ENCODE peak calls at places on chromosome 18, in six cellular contexts. One of them, this sample, is unnamed. For H3K4me1, the result is how much of the 10 kb centered on the place peaks cover.

GRCh38 chr18:62420513-62421209 is 95.6 kb downstream of the TNFRSF11A start:
- DNase-seq in IMR-90: peak
- DNase-seq in Peyer's patch: peak
- DNase-seq in body of pancreas: no peak
- DNase-seq in GM12878: peak
- DNase-seq in upper lobe of left lung: no peak
- DNase-seq in this sample: no peak

GRCh38 chr18:11259421-11259820 is 110.1 kb upstream of the PIEZO2 start:
- DNase-seq in GM12878: no peak
- DNase-seq in body of pancreas: no peak
- DNase-seq in upper lobe of left lung: no peak
- DNase-seq in Peyer's patch: peak
- DNase-seq in IMR-90: no peak
- DNase-seq in this sample: peak

GRCh38 chr18:58934933-58935577 is 70.4 kb downstream of the ZNF532 start:
- DNase-seq in GM12878: no peak
- DNase-seq in IMR-90: no peak
- DNase-seq in upper lobe of left lung: no peak
- DNase-seq in Peyer's patch: no peak
- DNase-seq in body of pancreas: no peak
- DNase-seq in this sample: no peak

GRCh38 chr18:48952287-48953095 is 1.7 kb upstream of the SMAD7 start:
- DNase-seq in body of pancreas: peak
- DNase-seq in IMR-90: peak
- DNase-seq in Peyer's patch: peak
- DNase-seq in GM12878: no peak
- DNase-seq in upper lobe of left lung: peak
- DNase-seq in this sample: peak

GRCh38 chr18:31010601-31011000 is 31.9 kb downstream of the DSC3 start:
- DNase-seq in IMR-90: no peak
- DNase-seq in upper lobe of left lung: no peak
- DNase-seq in Peyer's patch: no peak
- DNase-seq in GM12878: no peak
- DNase-seq in body of pancreas: no peak
- DNase-seq in this sample: no peak

GRCh38 chr18:11224166-11224565 is 74.8 kb upstream of the PIEZO2 start:
- DNase-seq in GM12878: no peak
- DNase-seq in IMR-90: no peak
- DNase-seq in body of pancreas: no peak
- DNase-seq in Peyer's patch: no peak
- DNase-seq in upper lobe of left lung: no peak
- DNase-seq in this sample: no peak

GRCh38 chr18:58927659-58928058 is 63.0 kb downstream of the ZNF532 start:
- DNase-seq in body of pancreas: no peak
- DNase-seq in GM12878: no peak
- DNase-seq in IMR-90: no peak
- DNase-seq in Peyer's patch: no peak
- DNase-seq in upper lobe of left lung: no peak
- DNase-seq in this sample: no peak

GRCh38 chr18:9404565-9405060 is 70.0 kb downstream of the TWSG1 start:
- DNase-seq in upper lobe of left lung: peak
- DNase-seq in Peyer's patch: no peak
- DNase-seq in IMR-90: no peak
- DNase-seq in GM12878: no peak
- DNase-seq in body of pancreas: no peak
- DNase-seq in this sample: no peak

GRCh38 chr18:22663378-22663777 is 245.7 kb upstream of the CTAGE1 start:
- DNase-seq in GM12878: no peak
- DNase-seq in IMR-90: no peak
- DNase-seq in body of pancreas: no peak
- DNase-seq in Peyer's patch: no peak
- DNase-seq in upper lobe of left lung: no peak
- DNase-seq in this sample: no peak

GRCh38 chr18:59646228-59646945 is 50.8 kb downstream of the CCBE1 start:
- DNase-seq in upper lobe of left lung: no peak
- DNase-seq in GM12878: no peak
- DNase-seq in IMR-90: no peak
- DNase-seq in Peyer's patch: no peak
- DNase-seq in body of pancreas: no peak
- DNase-seq in this sample: no peak

GRCh38 chr18:36335476-36336279 is 38.2 kb downstream of the FHOD3 start:
- DNase-seq in upper lobe of left lung: no peak
- DNase-seq in body of pancreas: no peak
- DNase-seq in GM12878: no peak
- DNase-seq in Peyer's patch: no peak
- DNase-seq in IMR-90: no peak
- DNase-seq in this sample: no peak

GRCh38 chr18:78776151-78776550 is 203.5 kb upstream of the SALL3 start:
- DNase-seq in body of pancreas: no peak
- DNase-seq in Peyer's patch: peak
- DNase-seq in upper lobe of left lung: no peak
- DNase-seq in IMR-90: no peak
- DNase-seq in GM12878: no peak
- DNase-seq in this sample: no peak

GRCh38 chr18:987325-988186 is 82.9 kb downstream of the ADCYAP1 start:
- DNase-seq in IMR-90: no peak
- DNase-seq in GM12878: no peak
- DNase-seq in body of pancreas: no peak
- DNase-seq in Peyer's patch: no peak
- DNase-seq in upper lobe of left lung: no peak
- DNase-seq in this sample: no peak

GRCh38 chr18:66473882-66474281 is 130.0 kb downstream of the CDH19 start:
- DNase-seq in GM12878: no peak
- DNase-seq in Peyer's patch: no peak
- DNase-seq in IMR-90: no peak
- DNase-seq in body of pancreas: no peak
- DNase-seq in upper lobe of left lung: no peak
- DNase-seq in this sample: no peak

GRCh38 chr18:58611471-58612131 is 17.3 kb downstream of the ALPK2 start:
- DNase-seq in IMR-90: no peak
- DNase-seq in body of pancreas: no peak
- DNase-seq in GM12878: no peak
- DNase-seq in Peyer's patch: no peak
- DNase-seq in upper lobe of left lung: no peak
- DNase-seq in this sample: no peak

GRCh38 chr18:41073372-41073954 is 881.6 kb upstream of the PIK3C3 start:
- DNase-seq in GM12878: no peak
- DNase-seq in upper lobe of left lung: no peak
- DNase-seq in Peyer's patch: no peak
- DNase-seq in body of pancreas: no peak
- DNase-seq in IMR-90: peak
- DNase-seq in this sample: no peak

GRCh38 chr18:48675912-48676311 is 137.1 kb downstream of the CTIF start:
- DNase-seq in IMR-90: no peak
- DNase-seq in GM12878: no peak
- DNase-seq in Peyer's patch: peak
- DNase-seq in body of pancreas: no peak
- DNase-seq in upper lobe of left lung: peak
- DNase-seq in this sample: no peak

GRCh38 chr18:74397572-74397971 is 59.5 kb downstream of the DIPK1C start:
- DNase-seq in upper lobe of left lung: no peak
- DNase-seq in GM12878: no peak
- DNase-seq in IMR-90: no peak
- DNase-seq in Peyer's patch: peak
- DNase-seq in body of pancreas: no peak
- DNase-seq in this sample: no peak

GRCh38 chr18:74395630-74396251 is 61.4 kb downstream of the DIPK1C start:
- DNase-seq in GM12878: no peak
- DNase-seq in Peyer's patch: peak
- DNase-seq in upper lobe of left lung: no peak
- DNase-seq in body of pancreas: no peak
- DNase-seq in IMR-90: no peak
- DNase-seq in this sample: no peak

GRCh38 chr18:74396252-74397204 is 60.6 kb downstream of the DIPK1C start:
- DNase-seq in IMR-90: no peak
- DNase-seq in upper lobe of left lung: no peak
- DNase-seq in body of pancreas: no peak
- DNase-seq in GM12878: no peak
- DNase-seq in Peyer's patch: peak
- DNase-seq in this sample: no peak

GRCh38 chr18:74402806-74403433 is 54.2 kb downstream of the DIPK1C start:
- DNase-seq in GM12878: no peak
- DNase-seq in IMR-90: no peak
- DNase-seq in body of pancreas: no peak
- DNase-seq in upper lobe of left lung: no peak
- DNase-seq in Peyer's patch: peak
- DNase-seq in this sample: no peak

GRCh38 chr18:74399225-74399887 is 57.8 kb downstream of the DIPK1C start:
- DNase-seq in Peyer's patch: peak
- DNase-seq in body of pancreas: no peak
- DNase-seq in upper lobe of left lung: no peak
- DNase-seq in IMR-90: no peak
- DNase-seq in GM12878: no peak
- DNase-seq in this sample: peak
- H3K27ac ChIP-seq in Peyer's patch: no peak
- H3K27ac ChIP-seq in body of pancreas: no peak
- H3K27ac ChIP-seq in upper lobe of left lung: no peak
- H3K27ac ChIP-seq in IMR-90: no peak
- H3K27ac ChIP-seq in GM12878: no peak
- H3K27ac ChIP-seq in this sample: no peak

DNA sequence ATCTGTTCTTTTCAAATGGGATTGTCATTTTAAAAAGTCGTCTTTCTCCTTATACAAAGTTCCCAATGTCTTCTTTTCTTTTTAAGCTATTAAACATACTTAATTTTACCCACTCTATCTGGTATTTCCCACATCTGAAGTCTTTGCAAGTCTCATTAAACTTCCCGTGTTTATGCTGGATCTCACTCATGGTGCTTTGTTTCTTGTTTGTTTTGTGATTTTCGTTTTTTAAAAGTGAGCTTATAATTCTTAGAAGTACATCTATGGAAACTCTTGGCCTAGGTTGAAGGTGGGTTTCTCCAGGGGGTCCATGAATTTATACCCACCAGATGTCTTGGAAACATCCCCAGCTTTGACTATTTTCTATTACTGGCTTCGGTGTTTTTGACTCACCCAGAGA is 208.0 kb downstream of the FAM210A start:
- DNase-seq in IMR-90: no peak
- DNase-seq in GM12878: no peak
- DNase-seq in upper lobe of left lung: no peak
- DNase-seq in Peyer's patch: no peak
- DNase-seq in body of pancreas: no peak
- DNase-seq in this sample: no peak
- H3K4me1 ChIP-seq in IMR-90: under half
- H3K4me1 ChIP-seq in GM12878: under half
- H3K4me1 ChIP-seq in upper lobe of left lung: under half
- H3K4me1 ChIP-seq in Peyer's patch: under half
- H3K4me1 ChIP-seq in body of pancreas: under half
- H3K4me1 ChIP-seq in this sample: under half

GRCh38 chr18:2654105-2654827 is 1.3 kb upstream of the SMCHD1 start:
- DNase-seq in IMR-90: peak
- DNase-seq in Peyer's patch: no peak
- DNase-seq in body of pancreas: no peak
- DNase-seq in upper lobe of left lung: no peak
- DNase-seq in GM12878: no peak
- DNase-seq in this sample: no peak

GRCh38 chr18:2656237-2657042 is 914 bp downstream of the SMCHD1 start:
- DNase-seq in Peyer's patch: peak
- DNase-seq in IMR-90: peak
- DNase-seq in GM12878: no peak
- DNase-seq in body of pancreas: peak
- DNase-seq in upper lobe of left lung: peak
- DNase-seq in this sample: no peak

GRCh38 chr18:2654828-2655152 is 736 bp upstream of the SMCHD1 start:
- DNase-seq in GM12878: no peak
- DNase-seq in Peyer's patch: no peak
- DNase-seq in body of pancreas: no peak
- DNase-seq in upper lobe of left lung: no peak
- DNase-seq in IMR-90: peak
- DNase-seq in this sample: no peak

GRCh38 chr18:2655954-2656236 is 369 bp downstream of the SMCHD1 start:
- DNase-seq in IMR-90: no peak
- DNase-seq in GM12878: no peak
- DNase-seq in body of pancreas: no peak
- DNase-seq in upper lobe of left lung: no peak
- DNase-seq in Peyer's patch: no peak
- DNase-seq in this sample: no peak

DNA sequence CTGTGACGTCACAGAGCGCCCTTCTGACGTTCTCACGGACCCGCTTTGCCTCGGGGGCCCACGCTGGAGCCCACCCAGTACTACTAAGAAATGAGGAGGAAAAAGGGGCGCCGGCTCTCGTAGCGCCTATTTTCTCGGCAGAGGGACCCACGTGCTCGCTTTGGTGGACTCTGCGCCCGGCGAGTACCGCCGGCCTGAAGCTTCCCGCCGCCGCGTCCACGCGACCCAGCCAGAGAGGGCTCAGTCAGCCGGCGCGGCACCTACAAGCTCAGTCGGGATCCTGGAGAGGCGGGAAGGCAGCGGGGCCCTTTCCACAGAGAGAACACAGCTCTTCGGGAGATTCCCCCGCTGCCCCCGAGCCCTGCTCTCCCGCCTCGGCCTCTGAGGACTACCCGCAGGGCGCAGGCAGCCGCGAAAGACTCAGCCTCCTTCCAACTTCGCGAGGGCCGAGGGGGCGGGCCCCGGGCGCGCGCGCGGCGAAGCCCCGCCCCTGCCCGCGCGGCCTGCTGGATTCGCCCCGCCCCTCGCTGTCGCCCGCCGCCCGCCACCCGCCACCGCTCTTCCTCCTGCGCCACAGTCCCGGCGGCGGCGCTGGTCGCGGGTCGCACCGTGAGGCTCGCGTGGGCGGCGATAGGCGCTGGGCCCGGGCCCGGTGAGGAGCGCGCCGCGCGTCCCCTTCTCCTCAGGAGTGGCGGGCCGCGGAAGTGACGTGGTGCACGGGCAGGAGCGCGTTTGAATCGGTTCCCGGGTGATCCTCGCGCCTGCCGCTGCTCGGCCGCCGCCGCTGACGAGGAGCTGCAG is at the start of gene SMCHD1:
- DNase-seq in Peyer's patch: peak
- DNase-seq in body of pancreas: peak
- DNase-seq in GM12878: no peak
- DNase-seq in upper lobe of left lung: peak
- DNase-seq in IMR-90: peak
- DNase-seq in this sample: peak
- TF ChIP-seq POLR2A in Peyer's patch: peak
- TF ChIP-seq POLR2A in body of pancreas: peak
- TF ChIP-seq POLR2A in GM12878: peak
- TF ChIP-seq POLR2A in upper lobe of left lung: peak
- TF ChIP-seq POLR2A in IMR-90: peak
- TF ChIP-seq POLR2A in this sample: peak

GRCh38 chr18:55509631-55510372 is 78.2 kb downstream of the TCF4 start:
- DNase-seq in body of pancreas: no peak
- DNase-seq in IMR-90: peak
- DNase-seq in GM12878: peak
- DNase-seq in upper lobe of left lung: no peak
- DNase-seq in Peyer's patch: no peak
- DNase-seq in this sample: no peak

GRCh38 chr18:55513199-55513598 is 74.8 kb downstream of the TCF4 start:
- DNase-seq in Peyer's patch: no peak
- DNase-seq in IMR-90: no peak
- DNase-seq in upper lobe of left lung: no peak
- DNase-seq in GM12878: no peak
- DNase-seq in body of pancreas: no peak
- DNase-seq in this sample: no peak

GRCh38 chr18:55508637-55509036 is 79.4 kb downstream of the TCF4 start:
- DNase-seq in Peyer's patch: no peak
- DNase-seq in IMR-90: no peak
- DNase-seq in GM12878: no peak
- DNase-seq in body of pancreas: no peak
- DNase-seq in upper lobe of left lung: no peak
- DNase-seq in this sample: no peak

GRCh38 chr18:55511277-55511676 is 76.7 kb downstream of the TCF4 start:
- DNase-seq in GM12878: no peak
- DNase-seq in upper lobe of left lung: no peak
- DNase-seq in IMR-90: no peak
- DNase-seq in body of pancreas: no peak
- DNase-seq in Peyer's patch: no peak
- DNase-seq in this sample: no peak

GRCh38 chr18:55510809-55511208 is 77.2 kb downstream of the TCF4 start:
- DNase-seq in upper lobe of left lung: no peak
- DNase-seq in body of pancreas: no peak
- DNase-seq in Peyer's patch: no peak
- DNase-seq in GM12878: no peak
- DNase-seq in IMR-90: peak
- DNase-seq in this sample: no peak
- H3K27ac ChIP-seq in upper lobe of left lung: peak
- H3K27ac ChIP-seq in body of pancreas: peak
- H3K27ac ChIP-seq in Peyer's patch: peak
- H3K27ac ChIP-seq in GM12878: no peak
- H3K27ac ChIP-seq in IMR-90: peak
- H3K27ac ChIP-seq in this sample: peak